ENCODE peak calls at places on chromosomes 12 and 14, in eight cellular contexts. R is right lobe of liver, G is endodermal cell, M is upper lobe of left lung, Q is epithelial cell of proximal tubule, V is fibroblast of the aortic adventitia, W is coronary artery, O is IMR-90. Z is an unnamed sample.

GRCh38 chr12:76591461-76591860 is 31.9 kb upstream of the OSBPL8 start:
- DNase-seq in M (no peak), Q (no peak), W (no peak), R (no peak), V (peak; percentile 98), O (peak; percentile 48), G (no peak), Z (no peak)

GRCh38 chr12:64670039-64670438 is 59.7 kb downstream of the RASSF3 start:
- DNase-seq in V (no peak), M (no peak), R (no peak), Q (no peak), G (no peak), W (no peak), O (no peak), Z (no peak)

GRCh38 chr12:129566800-129567199 is 337.0 kb downstream of the TMEM132D start:
- DNase-seq in W (no peak), G (no peak), V (no peak), R (no peak), O (no peak), M (no peak), Q (no peak), Z (no peak)

GRCh38 chr12:63150255-63151060 is 543 bp downstream of the AVPR1A start:
- DNase-seq in M (no peak), R (peak; percentile 68), Q (no peak), O (no peak), G (peak; percentile 92), V (no peak), W (no peak), Z (no peak)

GRCh38 chr12:31591308-31591901 is 469 bp upstream of the DENND5B start:
- DNase-seq in Q (no peak), V (peak; percentile 54), M (no peak), G (peak; percentile 69), O (no peak), R (no peak), W (no peak), Z (no peak)

GRCh38 chr12:5439333-5439732 is 7.4 kb downstream of the NTF3 start:
- DNase-seq in Q (no peak), G (no peak), V (no peak), O (peak; percentile 24), R (no peak), W (no peak), M (no peak), Z (no peak)

GRCh38 chr14:90093942-90094595 is 32.3 kb downstream of the KCNK13 start:
- DNase-seq in G (no peak), M (no peak), O (no peak), V (peak; percentile 48), W (no peak), Q (no peak), R (no peak), Z (no peak)

GRCh38 chr12:132102297-132102696 is 41.8 kb downstream of the DDX51 start:
- DNase-seq in O (no peak), G (peak; percentile 35), V (no peak), M (no peak), R (no peak), W (no peak), Q (no peak), Z (no peak)

DNA sequence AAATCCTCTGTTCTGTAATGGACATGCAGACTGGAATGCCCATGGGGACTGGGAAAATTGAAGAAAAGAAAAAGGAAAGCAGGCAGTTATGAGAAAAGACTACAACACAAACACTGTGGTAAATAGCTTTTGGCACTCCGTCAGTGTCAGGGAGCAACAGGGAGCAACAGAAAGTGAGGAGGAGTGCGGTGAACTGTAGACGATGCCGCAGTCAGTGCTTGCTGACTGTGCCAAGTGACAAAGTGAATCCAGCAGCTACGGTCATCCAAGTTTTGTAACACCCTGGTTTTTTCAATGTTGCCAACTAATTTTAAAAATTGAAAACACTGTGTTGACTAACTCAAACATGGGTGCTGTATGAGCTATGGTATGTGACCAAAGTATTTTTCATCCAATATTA is 39.7 kb upstream of the HMGA2 start:
- DNase-seq in M (no peak), O (no peak), R (no peak), W (no peak), G (no peak), Q (no peak), V (peak; percentile 44), Z (no peak)
- TF ChIP-seq CTCF in M (no peak), O (no peak), R (no peak), W (no peak), G (no peak), Q (no peak), V (no peak), Z (no peak)

GRCh38 chr12:52049286-52049685 is 2.0 kb upstream of the NR4A1 start:
- DNase-seq in O (no peak), R (no peak), V (no peak), W (no peak), Q (no peak), M (no peak), G (peak; percentile 53), Z (no peak)

GRCh38 chr12:52049688-52050087 is 1.6 kb upstream of the NR4A1 start:
- DNase-seq in W (no peak), G (no peak), V (no peak), R (no peak), O (no peak), M (no peak), Q (no peak), Z (no peak)

GRCh38 chr12:52050116-52050770 is 999 bp upstream of the NR4A1 start:
- DNase-seq in W (peak; percentile 91), Q (no peak), R (no peak), V (peak; percentile 73), O (peak; percentile 50), M (peak; percentile 50), G (peak; percentile 86), Z (no peak)

GRCh38 chr12:52052471-52053186 is 1.4 kb downstream of the NR4A1 start:
- DNase-seq in V (peak; percentile 65), Q (no peak), O (peak; percentile 47), G (no peak), M (peak; percentile 63), R (no peak), W (peak; percentile 79), Z (no peak)

GRCh38 chr12:52050771-52051541 is at the start of gene NR4A1:
- DNase-seq in R (peak; percentile 96), M (peak; percentile 98), G (peak; percentile 98), V (peak; percentile 95), W (peak; percentile 99), Q (no peak), O (peak; percentile 95), Z (peak; percentile 98)
- TF ChIP-seq CTCF in R (peak; percentile 13), M (no peak), G (peak; percentile 9), V (peak; percentile 15), W (no peak), Q (peak; percentile 21), O (peak; percentile 47), Z (no peak)

DNA sequence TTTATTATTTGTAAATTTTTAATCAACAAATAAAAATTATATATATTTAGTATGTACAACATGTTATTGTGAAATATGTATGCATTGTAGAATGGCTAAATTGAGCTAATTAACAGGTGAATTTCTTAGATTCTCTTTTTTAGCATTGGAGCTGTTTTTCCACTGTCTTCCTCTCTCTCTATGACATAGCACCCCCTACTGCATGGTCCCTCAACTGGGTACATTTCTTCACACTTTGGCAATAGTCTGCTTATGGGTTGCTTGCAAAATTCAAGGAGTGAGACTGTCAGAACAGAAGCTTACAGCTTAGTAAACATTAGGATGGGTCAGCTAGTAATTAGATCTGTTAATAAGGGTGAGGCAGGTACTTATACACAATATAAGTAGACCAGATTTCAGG is 658.5 kb upstream of the MGAT4C start:
- DNase-seq in V (peak; percentile 78), G (peak; percentile 74), R (no peak), Q (peak; percentile 7), M (no peak), W (no peak), O (peak; percentile 58), Z (no peak)
- TF ChIP-seq CTCF in V (peak; percentile 76), G (peak; percentile 83), R (no peak), Q (peak; percentile 85), M (no peak), W (peak; percentile 24), O (peak; percentile 72), Z (no peak)

GRCh38 chr14:65958664-65959562 is 527.3 kb upstream of the CCDC196 start:
- DNase-seq in O (peak; percentile 18), W (no peak), R (no peak), Q (no peak), M (no peak), V (peak; percentile 56), G (no peak), Z (no peak)
- TF ChIP-seq CTCF in O (peak; percentile 47), W (no peak), R (peak; percentile 56), Q (peak; percentile 53), M (peak; percentile 50), V (peak; percentile 38), G (peak; percentile 77), Z (no peak)

DNA sequence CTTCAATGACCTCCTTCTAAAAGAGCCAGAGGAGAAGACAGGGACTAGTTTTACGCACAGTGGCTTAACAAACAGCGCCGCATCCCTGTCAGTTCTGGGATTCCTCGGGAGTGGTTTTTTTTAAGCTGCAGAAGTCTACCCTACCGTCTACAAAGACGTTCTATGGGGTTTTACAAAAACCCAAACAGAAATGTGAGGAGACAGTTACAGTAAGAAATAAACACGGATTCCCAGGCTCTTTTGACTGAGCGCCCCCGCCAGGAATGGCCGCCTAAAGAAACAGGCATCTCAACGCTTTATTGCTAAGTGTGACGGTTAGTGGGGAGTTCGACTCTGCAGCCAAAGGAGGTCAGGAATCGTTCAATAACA is 484 bp downstream of the ALKBH1 start:
- DNase-seq in V (peak; percentile 60), W (no peak), O (peak; percentile 63), Q (no peak), M (peak; percentile 45), G (peak; percentile 63), R (no peak), Z (no peak)
- TF ChIP-seq CTCF in V (peak; percentile 50), W (no peak), O (peak; percentile 49), Q (peak; percentile 55), M (no peak), G (peak; percentile 47), R (peak; percentile 13), Z (no peak)